ENCODE peak calls at places on chromosomes 3 and 15, in nine cellular contexts. B is brain microvascular endothelial cell, H is EL, E is epithelial cell of esophagus, O is T-cell, K is kidney tubule cell, N is A549, W is AG10803, L is H1. D is an unnamed sample.

GRCh38 chr15:75712668-75713337 is at the start of gene CSPG4:
- DNase-seq in K (no peak), N (no peak), L (peak; percentile 72), E (peak; percentile 65), O (no peak), W (peak; percentile 72), B (peak; percentile 39), H (peak; percentile 78), D (no peak)

GRCh38 chr15:24955549-24955929 is 752 bp downstream of the SNRPN start:
- DNase-seq in B (no peak), W (no peak), O (no peak), K (no peak), E (no peak), N (no peak), L (peak; percentile 40), H (no peak), D (no peak)

GRCh38 chr3:129441782-129442181 is 1.8 kb downstream of the IFT122 start:
- DNase-seq in W (peak; percentile 85), O (no peak), N (no peak), E (no peak), L (no peak), H (peak; percentile 56), B (no peak), K (no peak), D (no peak)

GRCh38 chr3:194167480-194167862 is 31.5 kb downstream of the HES1 start:
- DNase-seq in K (no peak), L (no peak), N (no peak), O (no peak), E (no peak), B (no peak), W (no peak), H (no peak), D (no peak)

GRCh38 chr15:50854594-50855490 is 53.6 kb upstream of the AP4E1 start:
- DNase-seq in N (peak; percentile 27), L (no peak), O (no peak), W (peak; percentile 2), H (peak; percentile 41), K (peak; percentile 17), B (no peak), E (peak; percentile 97), D (peak; percentile 86)

GRCh38 chr15:44099671-44100070 is 95.4 kb downstream of the FRMD5 start:
- DNase-seq in N (no peak), L (no peak), E (no peak), B (no peak), H (peak; percentile 41), K (no peak), O (no peak), W (peak; percentile 65), D (no peak)

GRCh38 chr3:63960048-63960711 is 48.0 kb upstream of the SCAANT1 start:
- DNase-seq in O (no peak), B (peak; percentile 62), K (peak; percentile 55), E (peak; percentile 80), L (no peak), N (peak; percentile 60), H (peak; percentile 72), W (peak; percentile 70), D (no peak)

GRCh38 chr15:91049378-91050127 is 27.2 kb upstream of the VPS33B start:
- DNase-seq in H (peak; percentile 68), N (peak; percentile 81), O (peak; percentile 12), W (peak; percentile 68), L (no peak), K (peak; percentile 66), B (peak; percentile 77), E (peak; percentile 70), D (peak; percentile 10)

GRCh38 chr3:46489406-46489805 is 8.4 kb upstream of the RTP3 start:
- DNase-seq in L (no peak), W (no peak), B (no peak), N (no peak), E (no peak), O (no peak), K (no peak), H (no peak), D (no peak)

GRCh38 chr3:16884084-16884747 is 539 bp upstream of the PLCL2 start:
- DNase-seq in O (peak; percentile 51), K (peak; percentile 42), E (no peak), N (peak; percentile 69), H (peak; percentile 41), B (no peak), W (peak; percentile 25), L (peak; percentile 94), D (no peak)

GRCh38 chr15:31151301-31152233 is 50.0 kb upstream of the TRPM1 start:
- DNase-seq in W (no peak), L (no peak), O (no peak), B (no peak), K (no peak), N (no peak), H (no peak), E (no peak), D (no peak)

GRCh38 chr3:14890470-14890869 is 56.9 kb upstream of the NR2C2 start:
- DNase-seq in O (no peak), H (no peak), B (no peak), K (peak; percentile 12), N (no peak), E (no peak), L (no peak), W (peak; percentile 16), D (no peak)

GRCh38 chr3:31878231-31878838 is 102.7 kb downstream of the OSBPL10 start:
- DNase-seq in O (no peak), E (no peak), N (no peak), L (no peak), K (no peak), W (peak; percentile 68), B (peak; percentile 51), H (no peak), D (no peak)

GRCh38 chr15:81071130-81071529 is 62.9 kb upstream of the CFAP161 start:
- DNase-seq in O (no peak), L (peak; percentile 10), W (peak; percentile 76), K (no peak), B (peak; percentile 56), H (peak; percentile 17), E (peak; percentile 52), N (no peak), D (no peak)

GRCh38 chr15:38531509-38531908 is 33.1 kb downstream of the RASGRP1 start:
- DNase-seq in B (peak; percentile 17), K (peak; percentile 85), L (no peak), O (no peak), W (peak; percentile 56), N (no peak), H (peak; percentile 76), E (peak; percentile 60), D (peak; percentile 31)

GRCh38 chr3:157469571-157470294 is 33.1 kb downstream of the PTX3 start:
- DNase-seq in O (no peak), E (no peak), N (no peak), H (no peak), W (no peak), K (no peak), B (no peak), L (no peak), D (no peak)

GRCh38 chr3:194125474-194125873 is 10.5 kb upstream of the HES1 start:
- DNase-seq in L (no peak), W (no peak), O (no peak), N (no peak), K (no peak), H (no peak), B (no peak), E (no peak), D (no peak)

GRCh38 chr15:74374648-74375302 is 7.3 kb upstream of the CYP11A1 start:
- DNase-seq in B (no peak), K (no peak), N (no peak), W (no peak), O (no peak), E (no peak), L (peak; percentile 93), H (no peak), D (no peak)

GRCh38 chr15:40846846-40847224 is 3.0 kb downstream of the SPINT1 start:
- DNase-seq in B (no peak), K (peak; percentile 74), W (no peak), H (no peak), L (no peak), O (no peak), N (no peak), E (peak; percentile 42), D (no peak)

GRCh38 chr15:99436472-99437314 is 129.1 kb upstream of the MEF2A start:
- DNase-seq in W (no peak), O (no peak), L (peak; percentile 45), N (no peak), H (no peak), B (no peak), E (no peak), K (no peak), D (no peak)

GRCh38 chr3:197878427-197878826 is 71.6 kb upstream of the RPL35A start:
- DNase-seq in K (no peak), N (no peak), H (no peak), W (no peak), E (no peak), L (no peak), O (no peak), B (no peak), D (no peak)

GRCh38 chr15:94174399-94174802 is 57.0 kb upstream of the MCTP2 start:
- DNase-seq in N (no peak), B (peak; percentile 42), O (no peak), L (no peak), W (peak; percentile 60), E (peak; percentile 89), H (no peak), K (peak; percentile 80), D (peak; percentile 81)

D was measured in epithelial cell of prostate.